ENCODE peak calls at places on chromosomes 12 and 14, in ten cellular contexts. S is ureter; R is neuronal stem cell; H is activated CD8-positive, alpha-beta memory T cell treated with anti-CD3 and anti-CD28 coated beads for 48 hours; A is WTC11; N is stimulated activated CD4-positive, alpha-beta T cell treated with anti-CD3 and anti-CD28 coated beads, Interleukin-15, amount 100 ng/mL, for 24 hours; C is cardiac fibroblast; O is osteocyte; U is Kasumi-1; E is C1 segment of cervical spinal cord. V is an unnamed sample.

GRCh38 chr12:113719911-113720591 is 246.1 kb downstream of the RBM19 start:
- DNase-seq in S (no peak), C (no peak), E (no peak), R (no peak), U (no peak), N (no peak), H (no peak), O (no peak), A (no peak), V (no peak)

GRCh38 chr14:52023518-52023917 is 34.2 kb downstream of the RTRAF start:
- DNase-seq in H (no peak), A (no peak), U (no peak), E (no peak), N (no peak), O (no peak), C (peak), R (no peak), S (no peak), V (no peak)

GRCh38 chr12:12172106-12172511 is 94.7 kb downstream of the LRP6 start:
- DNase-seq in E (no peak), A (no peak), S (no peak), C (peak), R (no peak), O (no peak), H (no peak), N (peak), U (peak), V (no peak)

GRCh38 chr12:52190860-52191729 is 719 bp downstream of the KRT80 start:
- DNase-seq in H (no peak), S (no peak), R (no peak), O (no peak), N (no peak), U (no peak), A (no peak), C (no peak), E (no peak), V (no peak)

GRCh38 chr12:45893240-45893639 is 97.1 kb downstream of the SCAF11 start:
- DNase-seq in A (no peak), E (no peak), R (peak), N (no peak), H (no peak), U (no peak), O (no peak), S (no peak), C (no peak), V (no peak)

GRCh38 chr14:75864352-75864751 is 117.4 kb downstream of the TGFB3 start:
- DNase-seq in C (peak), A (no peak), S (no peak), R (no peak), O (no peak), U (no peak), E (no peak), H (no peak), N (no peak), V (no peak)

GRCh38 chr12:20269352-20270067 is 98.8 kb upstream of the PDE3A start:
- DNase-seq in O (no peak), C (no peak), E (no peak), A (no peak), R (no peak), N (no peak), U (no peak), S (no peak), H (no peak), V (no peak)

GRCh38 chr12:40016960-40017359 is 88.9 kb downstream of the SLC2A13 start:
- DNase-seq in A (no peak), S (no peak), U (no peak), N (no peak), O (no peak), H (no peak), C (peak), R (no peak), E (no peak), V (no peak)

GRCh38 chr12:90290980-90291975 is 582.6 kb upstream of the ATP2B1 start:
- DNase-seq in O (no peak), A (peak), C (peak), R (no peak), N (no peak), S (no peak), E (no peak), U (no peak), H (no peak), V (no peak)

GRCh38 chr12:127509066-127509778 is 757.7 kb upstream of the TMEM132C start:
- DNase-seq in S (no peak), N (no peak), C (no peak), H (no peak), E (no peak), O (no peak), U (no peak), R (no peak), A (no peak), V (no peak)

GRCh38 chr14:100192250-100192671 is 32.8 kb upstream of the DEGS2 start:
- DNase-seq in C (no peak), E (no peak), S (peak), R (no peak), U (no peak), A (no peak), H (peak), N (peak), O (no peak), V (no peak)

GRCh38 chr12:74119811-74120362 is 417.7 kb upstream of the ATXN7L3B start:
- DNase-seq in A (no peak), H (no peak), O (no peak), N (no peak), U (no peak), C (no peak), E (no peak), S (no peak), R (no peak), V (no peak)

GRCh38 chr12:118617922-118618450 is 241.6 kb downstream of the SUDS3 start:
- DNase-seq in U (no peak), H (no peak), C (no peak), O (no peak), E (no peak), A (no peak), R (no peak), S (no peak), N (no peak), V (no peak)

GRCh38 chr12:12439636-12440035 is 82.8 kb downstream of the BORCS5 start:
- DNase-seq in C (peak), H (no peak), A (no peak), S (no peak), O (no peak), E (no peak), N (peak), U (no peak), R (no peak), V (peak)

GRCh38 chr12:107600596-107601144 is 84.9 kb upstream of the PWP1 start:
- DNase-seq in R (no peak), A (no peak), E (no peak), H (no peak), S (no peak), N (no peak), C (no peak), U (no peak), O (no peak), V (no peak)

GRCh38 chr12:62207248-62207647 is 53.0 kb upstream of the USP15 start:
- DNase-seq in U (no peak), A (no peak), H (no peak), N (no peak), S (no peak), R (no peak), E (no peak), O (no peak), C (no peak), V (no peak)

GRCh38 chr14:49892636-49893308 is at the start of gene ARF6:
- DNase-seq in O (peak), R (peak), E (peak), A (peak), U (peak), S (peak), H (peak), C (peak), N (peak), V (peak)

GRCh38 chr12:5078423-5078822 is 34.7 kb downstream of the KCNA5 start:
- DNase-seq in O (no peak), A (no peak), R (no peak), U (no peak), S (no peak), H (no peak), N (no peak), C (no peak), E (no peak), V (no peak)

GRCh38 chr14:71403673-71404072 is 496.4 kb downstream of the PCNX1 start:
- DNase-seq in O (no peak), S (no peak), C (peak), E (no peak), U (peak), N (peak), R (no peak), H (no peak), A (no peak), V (no peak)

GRCh38 chr12:57066245-57066644 is 12.3 kb downstream of the NEMP1 start:
- DNase-seq in R (no peak), S (no peak), U (no peak), O (no peak), N (no peak), E (no peak), A (no peak), C (no peak), H (no peak), V (no peak)

GRCh38 chr12:80321653-80322052 is 122.4 kb upstream of the PTPRQ start:
- DNase-seq in R (no peak), O (no peak), H (no peak), C (peak), U (no peak), N (no peak), E (no peak), S (peak), A (no peak), V (no peak)

GRCh38 chr12:57760347-57760982 is 5.6 kb downstream of the MARCHF9 start:
- DNase-seq in N (no peak), H (no peak), S (no peak), O (no peak), A (peak), U (no peak), C (no peak), R (no peak), E (no peak), V (no peak)

GRCh38 chr12:19898009-19898408 is 458.7 kb downstream of the AEBP2 start:
- DNase-seq in R (no peak), O (no peak), H (no peak), N (no peak), E (no peak), S (no peak), U (no peak), A (no peak), C (no peak), V (no peak)

GRCh38 chr12:51528852-51529545 is 62.0 kb upstream of the SCN8A start:
- DNase-seq in A (no peak), H (no peak), C (no peak), S (no peak), N (no peak), U (no peak), E (no peak), O (no peak), R (no peak), V (no peak)

GRCh38 chr14:52918486-52918885 is 32.4 kb downstream of the FERMT2 start:
- DNase-seq in C (peak), N (no peak), A (no peak), E (no peak), U (peak), S (no peak), R (no peak), H (no peak), O (no peak), V (peak)

GRCh38 chr12:6430124-6430989 is 14.4 kb upstream of the CD27 start:
- DNase-seq in A (no peak), E (peak), R (no peak), N (peak), U (no peak), S (peak), H (no peak), O (peak), C (peak), V (peak)

GRCh38 chr12:49764126-49764525 is 22.8 kb downstream of the TMBIM6 start:
- DNase-seq in N (no peak), S (no peak), U (no peak), R (no peak), E (no peak), H (no peak), A (no peak), O (no peak), C (no peak), V (no peak)